ENCODE peak calls at places on chromosomes 12 and 14, in four cellular contexts. F, W, V and P are unnamed samples.

GRCh38 chr12:26878661-26879119 is 45.7 kb upstream of the ITPR2 start:
- DNase-seq in F (no peak), W (peak; percentile 29), V (no peak), P (no peak)

GRCh38 chr12:50589650-50590435 is 85.1 kb downstream of the DIP2B start:
- DNase-seq in F (no peak), W (no peak), V (peak; percentile 97), P (no peak)

GRCh38 chr14:27392153-27392552 is 794.3 kb upstream of the NOVA1 start:
- DNase-seq in F (no peak), W (no peak), V (no peak), P (no peak)

GRCh38 chr14:77707355-77707723 is 484 bp downstream of the ALKBH1 start:
- DNase-seq in F (peak; percentile 38), W (no peak), V (peak; percentile 63), P (no peak)

GRCh38 chr12:88595697-88596096 is 15.4 kb upstream of the KITLG start:
- DNase-seq in F (no peak), W (no peak), V (no peak), P (no peak)

GRCh38 chr12:52836042-52836466 is 1.9 kb upstream of the KRT79 start:
- DNase-seq in F (no peak), W (no peak), V (peak; percentile 85), P (no peak)

GRCh38 chr12:65232490-65233077 is 45.9 kb upstream of the MSRB3 start:
- DNase-seq in F (no peak), W (no peak), V (peak; percentile 38), P (no peak)

GRCh38 chr12:34388636-34389377 is 366.5 kb downstream of the ALG10 start:
- DNase-seq in F (no peak), W (no peak), V (no peak), P (no peak)

GRCh38 chr12:123395236-123395635 is 11.3 kb downstream of the KMT5A start:
- DNase-seq in F (no peak), W (no peak), V (no peak), P (no peak)

GRCh38 chr14:64707661-64708060 is 3.4 kb downstream of the PLEKHG3 start:
- DNase-seq in F (peak; percentile 53), W (no peak), V (peak; percentile 85), P (no peak)

GRCh38 chr14:77615231-77616132 is 955 bp downstream of the SPTLC2 start:
- DNase-seq in F (peak; percentile 16), W (no peak), V (peak; percentile 56), P (no peak)

GRCh38 chr14:81312289-81312876 is 87.7 kb downstream of the STON2 start:
- DNase-seq in F (peak; percentile 11), W (no peak), V (no peak), P (no peak)

GRCh38 chr12:52182456-52182855 is 9.4 kb downstream of the KRT80 start:
- DNase-seq in F (no peak), W (peak; percentile 12), V (peak; percentile 23), P (no peak)

GRCh38 chr14:31876741-31877140 is 200.4 kb upstream of the ARHGAP5 start:
- DNase-seq in F (no peak), W (no peak), V (no peak), P (no peak)

GRCh38 chr14:51432302-51432948 is 192.4 kb downstream of the TMX1 start:
- DNase-seq in F (no peak), W (no peak), V (no peak), P (no peak)

DNA sequence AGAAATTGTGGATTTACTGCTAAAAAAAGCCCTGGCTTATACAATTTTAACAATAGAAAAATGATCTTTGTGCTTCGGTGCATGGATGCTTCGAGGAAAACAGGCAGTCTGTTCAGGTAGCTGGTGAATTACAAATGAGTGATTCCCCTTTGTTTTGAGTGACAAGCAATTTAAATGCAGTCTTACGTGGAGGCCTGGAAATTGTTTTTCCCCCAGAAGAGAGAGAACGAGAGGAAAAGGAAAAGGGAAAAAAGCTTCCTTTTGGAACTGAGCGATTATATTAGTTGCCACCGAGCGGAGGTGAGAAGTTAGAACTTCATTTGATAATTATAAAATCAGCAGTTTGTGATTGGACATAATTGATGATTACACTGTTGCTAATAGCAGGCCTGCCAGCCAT is 117.8 kb downstream of the PHETA1 start:
- DNase-seq in F (no peak), W (no peak), V (no peak), P (no peak)
- TF ChIP-seq CTCF in F (no peak), W (no peak), V (no peak), P (no peak)

GRCh38 chr12:54025507-54026393 is 2.5 kb upstream of the HOXC6 start:
- DNase-seq in F (no peak), W (no peak), V (no peak), P (peak; percentile 47)
- TF ChIP-seq CTCF in F (no peak), W (no peak), V (no peak), P (no peak)

GRCh38 chr14:30756594-30756993 is 117.8 kb upstream of the COCH start:
- DNase-seq in F (no peak), W (no peak), V (no peak), P (no peak)
- TF ChIP-seq CTCF in F (no peak), W (no peak), V (no peak), P (no peak)

GRCh38 chr14:47921133-47921532 is 245.7 kb upstream of the MDGA2 start:
- DNase-seq in F (no peak), W (no peak), V (no peak), P (no peak)

GRCh38 chr14:47919334-47919846 is 244.0 kb upstream of the MDGA2 start:
- DNase-seq in F (no peak), W (no peak), V (no peak), P (no peak)

GRCh38 chr14:47919994-47920393 is 244.6 kb upstream of the MDGA2 start:
- DNase-seq in F (no peak), W (no peak), V (no peak), P (peak; percentile 7)

DNA sequence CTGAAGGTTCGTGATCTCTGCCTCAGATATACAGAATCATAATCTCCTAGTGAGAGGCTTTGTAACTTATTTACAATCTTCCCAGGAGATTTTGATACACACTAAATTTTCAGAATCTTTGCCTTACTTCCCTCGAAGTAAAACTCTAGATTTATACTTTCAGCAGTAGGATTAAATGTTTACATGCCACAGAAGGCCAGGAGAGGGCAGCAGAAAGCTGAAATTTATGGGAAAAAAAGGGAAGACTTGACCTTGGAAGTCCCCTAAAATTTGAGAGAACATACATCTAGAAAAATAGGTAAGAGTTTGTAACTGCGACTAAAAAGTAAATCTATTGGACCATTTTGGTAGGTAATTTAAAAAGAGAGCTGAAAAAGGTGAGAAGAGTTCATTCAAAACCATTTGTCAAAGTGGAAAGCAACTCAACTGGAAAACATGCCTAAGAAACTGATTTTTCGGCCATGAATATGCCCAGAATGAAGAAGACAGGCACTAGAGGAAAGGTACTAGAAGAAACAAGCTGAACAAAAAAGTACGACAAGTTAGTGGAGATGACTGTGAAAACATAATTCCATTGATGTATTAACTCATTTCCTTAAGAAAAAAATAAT is 242.0 kb upstream of the MDGA2 start:
- DNase-seq in F (peak; percentile 50), W (peak; percentile 47), V (peak; percentile 13), P (peak; percentile 56)
- TF ChIP-seq CTCF in F (peak; percentile 66), W (peak; percentile 73), V (peak; percentile 44), P (peak; percentile 76)

GRCh38 chr12:14256555-14257169 is 108.8 kb upstream of the ATF7IP start:
- DNase-seq in F (peak; percentile 66), W (peak; percentile 80), V (peak; percentile 85), P (peak; percentile 42)
- TF ChIP-seq CTCF in F (peak; percentile 44), W (peak; percentile 78), V (peak; percentile 68), P (peak; percentile 54)

GRCh38 chr14:93206793-93207467 is at the start of the genes GON7 and UBR7:
- DNase-seq in F (peak; percentile 97), W (peak; percentile 96), V (peak; percentile 96), P (peak; percentile 94)
- TF ChIP-seq CTCF in F (peak; percentile 39), W (no peak), V (peak; percentile 44), P (no peak)

DNA sequence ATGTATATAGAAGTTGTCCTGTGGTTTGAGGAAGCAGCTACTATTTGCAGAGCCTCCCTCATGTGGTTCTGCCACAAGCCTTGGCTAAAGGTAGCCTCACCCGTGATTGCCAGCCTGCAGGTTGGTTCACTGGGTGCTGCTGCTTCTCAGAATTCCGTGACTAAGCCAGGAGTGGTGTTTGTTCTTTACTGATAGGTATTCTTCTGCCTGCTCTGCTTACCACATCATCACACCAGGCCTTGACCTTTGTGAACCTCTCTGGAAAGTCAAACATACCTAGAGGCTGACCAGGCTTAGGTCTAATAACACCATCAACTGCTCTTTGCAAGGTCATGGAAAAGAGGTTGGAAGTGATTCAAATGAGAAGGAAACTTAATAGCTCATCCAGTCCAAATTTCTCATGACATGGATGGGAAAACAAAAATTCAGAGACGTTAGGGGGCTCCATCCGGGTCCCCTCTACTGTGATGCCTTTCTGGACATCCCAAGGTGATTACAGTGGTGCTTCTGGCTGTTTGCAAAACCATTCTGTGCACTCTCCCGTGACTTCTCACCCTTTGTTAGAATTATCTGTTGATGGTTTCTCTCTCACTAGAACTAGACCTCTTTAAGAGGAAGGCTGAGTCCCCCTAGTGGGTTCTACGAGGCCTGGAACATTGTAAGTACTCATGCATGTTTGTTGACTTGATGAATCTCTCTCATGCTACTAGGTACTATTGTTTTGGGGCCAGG is 8.5 kb upstream of the SOCS2 start:
- DNase-seq in F (peak; percentile 82), W (no peak), V (peak; percentile 53), P (no peak)
- TF ChIP-seq CTCF in F (no peak), W (no peak), V (peak; percentile 41), P (no peak)

GRCh38 chr14:73851567-73852382 is at the start of gene PTGR2:
- DNase-seq in F (peak; percentile 99), W (peak; percentile 99), V (peak; percentile 96), P (peak; percentile 99)
- TF ChIP-seq CTCF in F (no peak), W (no peak), V (peak; percentile 12), P (no peak)